ENCODE peak calls at places on chromosomes 1 and 21, in five cellular contexts. Z is renal cortical epithelial cell; F is activated T-cell treated with anti-CD3 and anti-CD28 coated beads, Interleukin-2, amount 50 U/mL, for 24 hours; A is WTC11; O is stimulated activated CD8-positive, alpha-beta memory T cell treated with anti-CD3 and anti-CD28 coated beads, Interleukin-7, amount 100 ng/mL, for 1 hour. I is an unnamed sample.

GRCh38 chr1:244657421-244657820 is 4.5 kb downstream of the DESI2 start:
- DNase-seq in F (no peak), A (no peak), O (no peak), Z (no peak), I (no peak)

GRCh38 chr1:21904725-21905520 is 32.2 kb downstream of the HSPG2 start:
- DNase-seq in O (no peak), Z (peak; percentile 92), A (no peak), F (no peak), I (peak; percentile 62)

GRCh38 chr1:6785721-6786505 is 659 bp downstream of the CAMTA1 start:
- DNase-seq in Z (no peak), F (no peak), O (peak; percentile 5), A (peak; percentile 56), I (peak; percentile 20)

GRCh38 chr21:35303085-35303484 is 254.0 kb upstream of the RUNX1 start:
- DNase-seq in A (no peak), O (no peak), Z (peak; percentile 90), F (no peak), I (peak; percentile 63)

GRCh38 chr1:167923324-167924039 is 9.5 kb upstream of the ADCY10 start:
- DNase-seq in F (no peak), Z (no peak), A (no peak), O (no peak), I (no peak)

GRCh38 chr1:219265026-219265515 is 91.4 kb downstream of the LYPLAL1 start:
- DNase-seq in O (no peak), F (no peak), Z (peak; percentile 18), A (no peak), I (no peak)

GRCh38 chr1:22662318-22662717 is 9.3 kb downstream of the C1QB start:
- DNase-seq in F (no peak), O (no peak), A (peak; percentile 62), Z (no peak), I (peak; percentile 52)

GRCh38 chr1:230204852-230205251 is 137.8 kb downstream of the GALNT2 start:
- DNase-seq in F (no peak), A (no peak), O (no peak), Z (peak; percentile 50), I (no peak)

GRCh38 chr1:5850503-5850902 is 141.7 kb downstream of the NPHP4 start:
- DNase-seq in O (no peak), A (no peak), Z (no peak), F (no peak), I (no peak)

GRCh38 chr1:25245809-25246599 is 1.2 kb downstream of the RSRP1 start:
- DNase-seq in O (no peak), Z (peak; percentile 53), F (no peak), A (no peak), I (no peak)

GRCh38 chr1:205709059-205709398 is 28.7 kb upstream of the SLC45A3 start:
- DNase-seq in F (no peak), A (no peak), Z (peak; percentile 48), O (no peak), I (peak; percentile 12)

GRCh38 chr1:28577738-28578536 is 14.1 kb upstream of the RAB42 start:
- DNase-seq in Z (no peak), F (peak; percentile 51), O (no peak), A (no peak), I (no peak)

GRCh38 chr1:160763993-160764392 is 24.9 kb downstream of the SLAMF7 start:
- DNase-seq in A (no peak), Z (no peak), O (no peak), F (no peak), I (no peak)

GRCh38 chr1:223242382-223242955 is 99.4 kb upstream of the TLR5 start:
- DNase-seq in F (no peak), Z (no peak), A (no peak), O (no peak), I (no peak)

GRCh38 chr1:6491966-6492365 is 499 bp upstream of the PLEKHG5 start:
- DNase-seq in F (no peak), O (no peak), Z (no peak), A (no peak), I (no peak)

GRCh38 chr1:3998086-3998485 is 98.0 kb upstream of the C1orf174 start:
- DNase-seq in Z (no peak), A (no peak), F (no peak), O (no peak), I (no peak)

GRCh38 chr1:154170547-154171221 is 15.8 kb upstream of the NUP210L start:
- DNase-seq in A (no peak), Z (no peak), O (no peak), F (peak; percentile 42), I (no peak)

GRCh38 chr1:94757931-94758330 is 62.2 kb upstream of the SLC44A3 start:
- DNase-seq in A (peak; percentile 23), F (no peak), O (no peak), Z (no peak), I (no peak)

GRCh38 chr1:12460121-12460520 is 157.9 kb downstream of the DHRS3 start:
- DNase-seq in Z (no peak), A (no peak), F (no peak), O (no peak), I (no peak)

GRCh38 chr1:29684141-29684540 is 447.8 kb downstream of the PTPRU start:
- DNase-seq in A (no peak), Z (no peak), O (no peak), F (peak; percentile 3), I (no peak)